ENCODE peak calls at places on chromosomes 1 and 21, in five cellular contexts. One of them, this sample, is unnamed.
A peak's percentile ranks its signal among the peaks of the same experiment; 100 is the strongest.

GRCh38 chr1:38009088-38009840 is 3.3 kb upstream of the UTP11 start:
- DNase-seq in upper lobe of right lung: peak; percentile 19
- DNase-seq in mammary epithelial cell: peak; percentile 70
- DNase-seq in pancreas: no peak
- DNase-seq in cardiac muscle cell: peak; percentile 36
- DNase-seq in this sample: no peak

GRCh38 chr1:203180611-203181330 is 5.1 kb upstream of the MYBPH start:
- DNase-seq in upper lobe of right lung: peak; percentile 19
- DNase-seq in cardiac muscle cell: no peak
- DNase-seq in mammary epithelial cell: no peak
- DNase-seq in pancreas: no peak
- DNase-seq in this sample: no peak

GRCh38 chr1:63935148-63935547 is 161.3 kb downstream of the ROR1 start:
- DNase-seq in pancreas: no peak
- DNase-seq in upper lobe of right lung: no peak
- DNase-seq in cardiac muscle cell: no peak
- DNase-seq in mammary epithelial cell: peak; percentile 40
- DNase-seq in this sample: no peak

GRCh38 chr1:48898894-48899293 is 122.2 kb upstream of the BEND5 start:
- DNase-seq in pancreas: no peak
- DNase-seq in upper lobe of right lung: no peak
- DNase-seq in mammary epithelial cell: no peak
- DNase-seq in cardiac muscle cell: no peak
- DNase-seq in this sample: no peak

GRCh38 chr1:66095190-66095589 is 302.5 kb downstream of the PDE4B start:
- DNase-seq in mammary epithelial cell: no peak
- DNase-seq in upper lobe of right lung: no peak
- DNase-seq in pancreas: no peak
- DNase-seq in cardiac muscle cell: no peak
- DNase-seq in this sample: no peak

GRCh38 chr1:6260433-6260934 is 414 bp downstream of the GPR153 start:
- DNase-seq in upper lobe of right lung: no peak
- DNase-seq in cardiac muscle cell: peak; percentile 65
- DNase-seq in pancreas: peak; percentile 65
- DNase-seq in mammary epithelial cell: peak; percentile 28
- DNase-seq in this sample: peak; percentile 50

GRCh38 chr1:99170516-99170915 is 93.8 kb upstream of the PLPPR4 start:
- DNase-seq in cardiac muscle cell: no peak
- DNase-seq in pancreas: no peak
- DNase-seq in upper lobe of right lung: no peak
- DNase-seq in mammary epithelial cell: peak; percentile 46
- DNase-seq in this sample: no peak

GRCh38 chr1:219236933-219237610 is 63.4 kb downstream of the LYPLAL1 start:
- DNase-seq in mammary epithelial cell: no peak
- DNase-seq in pancreas: no peak
- DNase-seq in upper lobe of right lung: no peak
- DNase-seq in cardiac muscle cell: no peak
- DNase-seq in this sample: no peak

GRCh38 chr21:42670884-42671283 is 17.5 kb downstream of the PDE9A start:
- DNase-seq in cardiac muscle cell: no peak
- DNase-seq in mammary epithelial cell: no peak
- DNase-seq in upper lobe of right lung: no peak
- DNase-seq in pancreas: peak; percentile 8
- DNase-seq in this sample: no peak

GRCh38 chr1:183363967-183364366 is 54.2 kb downstream of the NMNAT2 start:
- DNase-seq in cardiac muscle cell: no peak
- DNase-seq in mammary epithelial cell: peak; percentile 22
- DNase-seq in pancreas: no peak
- DNase-seq in upper lobe of right lung: no peak
- DNase-seq in this sample: no peak

GRCh38 chr1:21607549-21608529 is 61.3 kb downstream of the RAP1GAP start:
- DNase-seq in pancreas: peak; percentile 91
- DNase-seq in mammary epithelial cell: peak; percentile 26
- DNase-seq in cardiac muscle cell: peak; percentile 92
- DNase-seq in upper lobe of right lung: peak; percentile 93
- DNase-seq in this sample: peak; percentile 83

GRCh38 chr1:55632058-55632457 is 416.9 kb upstream of the USP24 start:
- DNase-seq in cardiac muscle cell: no peak
- DNase-seq in mammary epithelial cell: peak; percentile 72
- DNase-seq in pancreas: no peak
- DNase-seq in upper lobe of right lung: no peak
- DNase-seq in this sample: no peak

GRCh38 chr1:214454619-214455396 is 96.6 kb downstream of the PTPN14 start:
- DNase-seq in pancreas: no peak
- DNase-seq in cardiac muscle cell: no peak
- DNase-seq in mammary epithelial cell: peak; percentile 75
- DNase-seq in upper lobe of right lung: no peak
- DNase-seq in this sample: no peak

GRCh38 chr1:204093421-204093717 is 20.5 kb downstream of the SOX13 start:
- DNase-seq in pancreas: no peak
- DNase-seq in cardiac muscle cell: no peak
- DNase-seq in upper lobe of right lung: no peak
- DNase-seq in mammary epithelial cell: no peak
- DNase-seq in this sample: no peak

GRCh38 chr1:47231314-47232186 is 475 bp downstream of the TAL1 start:
- DNase-seq in upper lobe of right lung: no peak
- DNase-seq in pancreas: no peak
- DNase-seq in cardiac muscle cell: peak; percentile 44
- DNase-seq in mammary epithelial cell: peak; percentile 27
- DNase-seq in this sample: peak; percentile 57
- H3K27me3 ChIP-seq in upper lobe of right lung: peaks cover 82% of the 10 kb centered on the region
- H3K27me3 ChIP-seq in pancreas: no peaks in the 10 kb centered on the region
- H3K27me3 ChIP-seq in cardiac muscle cell: peaks cover 90% of the 10 kb centered on the region
- H3K27me3 ChIP-seq in mammary epithelial cell: peaks cover 54% of the 10 kb centered on the region
- H3K27me3 ChIP-seq in this sample: peaks cover 74% of the 10 kb centered on the region

DNA sequence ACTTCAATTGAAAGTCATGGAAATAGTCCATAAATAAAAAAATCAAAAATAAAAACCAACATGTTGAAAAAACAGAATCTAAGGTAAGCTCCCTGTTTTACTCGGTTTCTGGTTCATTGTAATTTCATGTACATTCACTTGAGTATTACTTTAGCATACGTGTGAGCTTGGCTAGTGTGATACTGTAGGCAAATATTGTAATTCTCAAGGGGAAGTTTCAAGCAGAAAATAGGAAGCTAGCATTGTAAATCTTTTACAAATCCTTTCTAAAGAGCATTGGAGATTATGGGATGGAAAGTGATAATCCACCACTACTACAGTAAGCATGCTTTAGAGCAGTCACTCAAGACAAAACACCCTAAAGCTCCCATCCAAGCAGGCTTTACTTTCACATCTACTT is 3.3 kb upstream of the LPAR3 start:
- DNase-seq in pancreas: no peak
- DNase-seq in upper lobe of right lung: no peak
- DNase-seq in cardiac muscle cell: no peak
- DNase-seq in mammary epithelial cell: no peak
- DNase-seq in this sample: no peak
- H3K27me3 ChIP-seq in pancreas: no peaks in the 10 kb centered on the region
- H3K27me3 ChIP-seq in upper lobe of right lung: peaks cover 35% of the 10 kb centered on the region
- H3K27me3 ChIP-seq in cardiac muscle cell: peaks cover 32% of the 10 kb centered on the region
- H3K27me3 ChIP-seq in mammary epithelial cell: no peaks in the 10 kb centered on the region
- H3K27me3 ChIP-seq in this sample: peaks cover 22% of the 10 kb centered on the region

DNA sequence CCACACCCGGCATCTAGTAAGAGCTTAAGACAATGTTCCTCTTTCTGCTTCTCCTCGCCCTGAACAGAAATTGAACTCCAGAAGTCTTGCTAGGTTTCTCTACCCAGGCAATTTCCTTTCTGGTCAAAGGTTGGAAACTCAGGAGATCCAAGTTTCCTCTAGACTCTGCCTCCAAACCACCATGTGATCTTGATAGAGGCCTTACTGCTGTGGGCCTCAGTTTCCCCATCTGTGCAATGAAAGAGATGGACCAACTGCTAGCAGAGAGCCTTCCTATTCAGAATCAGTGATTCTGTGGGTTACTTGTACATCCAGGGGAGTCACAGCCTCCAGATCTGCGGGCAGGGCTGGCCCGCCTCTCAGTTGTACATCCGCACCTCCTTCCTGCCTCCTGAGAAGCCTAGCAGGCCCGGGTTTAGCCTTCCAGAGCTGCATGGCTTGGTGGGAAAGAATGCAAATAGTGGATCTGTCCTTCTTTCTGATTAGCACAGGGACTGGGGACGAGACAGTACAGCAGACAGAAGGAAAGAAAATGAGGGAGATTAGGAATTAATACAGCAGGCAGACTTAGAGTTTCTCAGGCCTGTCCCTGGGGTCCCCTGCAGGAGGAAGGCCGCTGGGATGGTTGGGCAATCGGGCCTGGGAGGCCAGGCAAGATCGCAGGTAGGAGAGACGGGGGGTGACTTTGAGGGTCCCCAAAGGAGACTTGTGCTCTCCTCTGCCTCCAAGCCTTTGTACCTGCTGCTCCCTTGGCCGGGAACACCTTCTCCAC is 83.9 kb downstream of the PAX7 start:
- DNase-seq in pancreas: no peak
- DNase-seq in cardiac muscle cell: no peak
- DNase-seq in mammary epithelial cell: no peak
- DNase-seq in upper lobe of right lung: no peak
- DNase-seq in this sample: no peak
- H3K27me3 ChIP-seq in pancreas: no peaks in the 10 kb centered on the region
- H3K27me3 ChIP-seq in cardiac muscle cell: peaks cover 40% of the 10 kb centered on the region
- H3K27me3 ChIP-seq in mammary epithelial cell: peaks cover 25% of the 10 kb centered on the region
- H3K27me3 ChIP-seq in upper lobe of right lung: peaks cover 61% of the 10 kb centered on the region
- H3K27me3 ChIP-seq in this sample: peaks cover 87% of the 10 kb centered on the region

GRCh38 chr1:160420881-160421842 is 20.8 kb downstream of the VANGL2 start:
- DNase-seq in pancreas: no peak
- DNase-seq in mammary epithelial cell: no peak
- DNase-seq in upper lobe of right lung: no peak
- DNase-seq in cardiac muscle cell: no peak
- DNase-seq in this sample: no peak
- H3K27me3 ChIP-seq in pancreas: no peaks in the 10 kb centered on the region
- H3K27me3 ChIP-seq in mammary epithelial cell: no peaks in the 10 kb centered on the region
- H3K27me3 ChIP-seq in upper lobe of right lung: no peaks in the 10 kb centered on the region
- H3K27me3 ChIP-seq in cardiac muscle cell: no peaks in the 10 kb centered on the region
- H3K27me3 ChIP-seq in this sample: no peaks in the 10 kb centered on the region

GRCh38 chr1:918353-918752 is 5.4 kb upstream of the SAMD11 start:
- DNase-seq in mammary epithelial cell: no peak
- DNase-seq in pancreas: peak; percentile 65
- DNase-seq in upper lobe of right lung: no peak
- DNase-seq in cardiac muscle cell: no peak
- DNase-seq in this sample: peak; percentile 3
- H3K27me3 ChIP-seq in mammary epithelial cell: peaks cover 41% of the 10 kb centered on the region
- H3K27me3 ChIP-seq in pancreas: no peaks in the 10 kb centered on the region
- H3K27me3 ChIP-seq in upper lobe of right lung: peaks cover 94% of the 10 kb centered on the region
- H3K27me3 ChIP-seq in cardiac muscle cell: no peaks in the 10 kb centered on the region
- H3K27me3 ChIP-seq in this sample: peaks cover 91% of the 10 kb centered on the region

GRCh38 chr21:44502559-44502958 is 37.4 kb downstream of the KRTAP10-1 start:
- DNase-seq in cardiac muscle cell: no peak
- DNase-seq in mammary epithelial cell: no peak
- DNase-seq in upper lobe of right lung: no peak
- DNase-seq in pancreas: peak; percentile 64
- DNase-seq in this sample: no peak

GRCh38 chr21:44505673-44506278 is 34.2 kb downstream of the KRTAP10-1 start:
- DNase-seq in upper lobe of right lung: no peak
- DNase-seq in cardiac muscle cell: no peak
- DNase-seq in mammary epithelial cell: no peak
- DNase-seq in pancreas: peak; percentile 20
- DNase-seq in this sample: no peak

GRCh38 chr21:44500111-44500510 is 39.9 kb downstream of the KRTAP10-1 start:
- DNase-seq in pancreas: peak; percentile 36
- DNase-seq in cardiac muscle cell: no peak
- DNase-seq in mammary epithelial cell: no peak
- DNase-seq in upper lobe of right lung: no peak
- DNase-seq in this sample: no peak

GRCh38 chr21:44506279-44507255 is 33.4 kb downstream of the KRTAP10-1 start:
- DNase-seq in pancreas: peak; percentile 59
- DNase-seq in upper lobe of right lung: no peak
- DNase-seq in mammary epithelial cell: no peak
- DNase-seq in cardiac muscle cell: peak; percentile 42
- DNase-seq in this sample: no peak

DNA sequence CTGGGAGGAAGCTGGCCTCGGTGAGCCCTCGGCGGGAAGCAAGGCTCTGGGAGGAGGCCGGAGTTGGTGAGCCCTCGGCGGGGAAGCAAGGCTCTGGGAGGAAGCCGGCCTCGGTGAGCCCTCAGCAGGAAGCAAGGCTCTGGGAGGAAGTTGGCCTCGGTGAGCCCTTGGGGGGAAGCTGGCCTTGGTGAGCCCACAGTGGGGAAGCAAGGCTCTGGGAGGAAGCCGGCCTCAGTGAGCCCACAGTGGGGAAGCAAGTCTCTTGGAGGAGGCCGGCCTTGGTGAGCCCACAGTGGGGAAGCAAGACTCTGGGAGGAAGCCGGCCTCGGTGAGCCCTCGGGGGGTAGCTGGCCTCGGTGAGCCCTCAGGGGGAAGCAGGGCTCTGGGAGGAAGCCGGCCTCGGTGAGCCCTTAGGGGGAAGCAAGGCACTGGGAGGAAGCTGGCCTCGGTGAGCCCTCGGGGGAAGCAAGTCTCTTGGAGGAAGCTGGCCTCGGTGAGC is 36.0 kb downstream of the KRTAP10-1 start:
- DNase-seq in pancreas: peak; percentile 59
- DNase-seq in mammary epithelial cell: no peak
- DNase-seq in upper lobe of right lung: no peak
- DNase-seq in cardiac muscle cell: no peak
- DNase-seq in this sample: no peak
- H3K27me3 ChIP-seq in pancreas: no peaks in the 10 kb centered on the region
- H3K27me3 ChIP-seq in mammary epithelial cell: peaks cover 2% of the 10 kb centered on the region
- H3K27me3 ChIP-seq in upper lobe of right lung: peaks cover 4% of the 10 kb centered on the region
- H3K27me3 ChIP-seq in cardiac muscle cell: no peaks in the 10 kb centered on the region
- H3K27me3 ChIP-seq in this sample: peaks cover 5% of the 10 kb centered on the region

GRCh38 chr1:228341450-228341813 is 65.2 kb downstream of the TRIM11 start:
- DNase-seq in mammary epithelial cell: no peak
- DNase-seq in cardiac muscle cell: no peak
- DNase-seq in upper lobe of right lung: no peak
- DNase-seq in pancreas: no peak
- DNase-seq in this sample: peak; percentile 7

GRCh38 chr1:228340686-228341449 is 65.8 kb downstream of the TRIM11 start:
- DNase-seq in upper lobe of right lung: no peak
- DNase-seq in pancreas: peak; percentile 65
- DNase-seq in mammary epithelial cell: no peak
- DNase-seq in cardiac muscle cell: no peak
- DNase-seq in this sample: no peak

GRCh38 chr1:228343211-228343661 is 63.4 kb downstream of the TRIM11 start:
- DNase-seq in upper lobe of right lung: no peak
- DNase-seq in mammary epithelial cell: no peak
- DNase-seq in cardiac muscle cell: no peak
- DNase-seq in pancreas: peak; percentile 30
- DNase-seq in this sample: peak; percentile 6

GRCh38 chr1:228342627-228343210 is 63.9 kb downstream of the TRIM11 start:
- DNase-seq in mammary epithelial cell: no peak
- DNase-seq in cardiac muscle cell: no peak
- DNase-seq in upper lobe of right lung: no peak
- DNase-seq in pancreas: peak; percentile 30
- DNase-seq in this sample: no peak

GRCh38 chr1:228341814-228342626 is 64.6 kb downstream of the TRIM11 start:
- DNase-seq in pancreas: peak; percentile 59
- DNase-seq in cardiac muscle cell: no peak
- DNase-seq in mammary epithelial cell: no peak
- DNase-seq in upper lobe of right lung: no peak
- DNase-seq in this sample: no peak
- H3K27me3 ChIP-seq in pancreas: no peaks in the 10 kb centered on the region
- H3K27me3 ChIP-seq in cardiac muscle cell: no peaks in the 10 kb centered on the region
- H3K27me3 ChIP-seq in mammary epithelial cell: no peaks in the 10 kb centered on the region
- H3K27me3 ChIP-seq in upper lobe of right lung: no peaks in the 10 kb centered on the region
- H3K27me3 ChIP-seq in this sample: no peaks in the 10 kb centered on the region

This sample was measured in heart right ventricle.